ENCODE peak calls at places on chromosome 9, in six cellular contexts. One of them, this sample, is unnamed.

GRCh38 chr9:134625361-134626140 is 16.1 kb upstream of the COL5A1 start:
- DNase-seq in A549: no peak
- DNase-seq in ovary: no peak
- DNase-seq in prostate gland: no peak
- DNase-seq in stomach: no peak
- DNase-seq in tibial nerve: no peak
- DNase-seq in this sample: peak

GRCh38 chr9:28927711-28928110 is 1354.4 kb upstream of the C9orf72 start:
- DNase-seq in ovary: no peak
- DNase-seq in stomach: no peak
- DNase-seq in prostate gland: no peak
- DNase-seq in tibial nerve: no peak
- DNase-seq in A549: peak
- DNase-seq in this sample: no peak

GRCh38 chr9:89095755-89096154 is 82.9 kb downstream of the SHC3 start:
- DNase-seq in stomach: no peak
- DNase-seq in prostate gland: no peak
- DNase-seq in A549: no peak
- DNase-seq in tibial nerve: no peak
- DNase-seq in ovary: no peak
- DNase-seq in this sample: no peak

GRCh38 chr9:134357631-134358025 is 31.4 kb downstream of the RXRA start:
- DNase-seq in stomach: no peak
- DNase-seq in A549: no peak
- DNase-seq in tibial nerve: no peak
- DNase-seq in prostate gland: no peak
- DNase-seq in ovary: no peak
- DNase-seq in this sample: no peak

GRCh38 chr9:103757062-103757461 is 337.0 kb upstream of the SMC2 start:
- DNase-seq in ovary: no peak
- DNase-seq in prostate gland: no peak
- DNase-seq in A549: no peak
- DNase-seq in tibial nerve: no peak
- DNase-seq in stomach: no peak
- DNase-seq in this sample: no peak

GRCh38 chr9:35908484-35909125 is 685 bp upstream of the SPAAR start:
- DNase-seq in ovary: no peak
- DNase-seq in prostate gland: no peak
- DNase-seq in A549: no peak
- DNase-seq in tibial nerve: peak
- DNase-seq in stomach: no peak
- DNase-seq in this sample: no peak

GRCh38 chr9:82535432-82535998 is 527.4 kb downstream of the RASEF start:
- DNase-seq in tibial nerve: no peak
- DNase-seq in A549: no peak
- DNase-seq in ovary: no peak
- DNase-seq in stomach: no peak
- DNase-seq in prostate gland: no peak
- DNase-seq in this sample: no peak

GRCh38 chr9:127053908-127054307 is 68.5 kb downstream of the ANGPTL2 start:
- DNase-seq in ovary: no peak
- DNase-seq in A549: no peak
- DNase-seq in prostate gland: no peak
- DNase-seq in tibial nerve: no peak
- DNase-seq in stomach: no peak
- DNase-seq in this sample: no peak

GRCh38 chr9:136240941-136241340 is 4.7 kb downstream of the QSOX2 start:
- DNase-seq in tibial nerve: no peak
- DNase-seq in ovary: no peak
- DNase-seq in prostate gland: no peak
- DNase-seq in stomach: no peak
- DNase-seq in A549: no peak
- DNase-seq in this sample: no peak

GRCh38 chr9:92724528-92725265 is 39.9 kb downstream of the BICD2 start:
- DNase-seq in tibial nerve: no peak
- DNase-seq in A549: no peak
- DNase-seq in ovary: peak
- DNase-seq in prostate gland: no peak
- DNase-seq in stomach: peak
- DNase-seq in this sample: no peak

GRCh38 chr9:136685792-136686533 is 1.3 kb downstream of the AGPAT2 start:
- DNase-seq in tibial nerve: no peak
- DNase-seq in A549: no peak
- DNase-seq in stomach: no peak
- DNase-seq in prostate gland: no peak
- DNase-seq in ovary: no peak
- DNase-seq in this sample: peak

GRCh38 chr9:110110154-110110553 is 97.8 kb downstream of the C9orf152 start:
- DNase-seq in ovary: no peak
- DNase-seq in A549: no peak
- DNase-seq in prostate gland: no peak
- DNase-seq in stomach: no peak
- DNase-seq in tibial nerve: no peak
- DNase-seq in this sample: no peak

GRCh38 chr9:112864413-112864812 is 26.3 kb downstream of the SLC46A2 start:
- DNase-seq in A549: no peak
- DNase-seq in stomach: no peak
- DNase-seq in ovary: no peak
- DNase-seq in tibial nerve: no peak
- DNase-seq in prostate gland: no peak
- DNase-seq in this sample: no peak

GRCh38 chr9:128098017-128098935 is 29.3 kb downstream of the PTGES2 start:
- DNase-seq in ovary: peak
- DNase-seq in stomach: peak
- DNase-seq in A549: peak
- DNase-seq in tibial nerve: peak
- DNase-seq in prostate gland: peak
- DNase-seq in this sample: peak

GRCh38 chr9:4665357-4665756 is 923 bp downstream of the SPATA6L start:
- DNase-seq in A549: no peak
- DNase-seq in tibial nerve: no peak
- DNase-seq in prostate gland: no peak
- DNase-seq in ovary: no peak
- DNase-seq in stomach: no peak
- DNase-seq in this sample: no peak

GRCh38 chr9:33464045-33464636 is 9.6 kb downstream of the NOL6 start:
- DNase-seq in stomach: no peak
- DNase-seq in ovary: no peak
- DNase-seq in tibial nerve: no peak
- DNase-seq in prostate gland: peak
- DNase-seq in A549: no peak
- DNase-seq in this sample: no peak

GRCh38 chr9:121984726-121985402 is 108.2 kb downstream of the TTLL11 start:
- DNase-seq in prostate gland: no peak
- DNase-seq in stomach: no peak
- DNase-seq in A549: no peak
- DNase-seq in ovary: no peak
- DNase-seq in tibial nerve: no peak
- DNase-seq in this sample: no peak

GRCh38 chr9:110126986-110127864 is 80.7 kb downstream of the C9orf152 start:
- DNase-seq in prostate gland: no peak
- DNase-seq in stomach: peak
- DNase-seq in A549: no peak
- DNase-seq in tibial nerve: peak
- DNase-seq in ovary: peak
- DNase-seq in this sample: peak

GRCh38 chr9:93620881-93621820 is 44.8 kb downstream of the PHF2 start:
- DNase-seq in ovary: no peak
- DNase-seq in tibial nerve: no peak
- DNase-seq in stomach: peak
- DNase-seq in A549: no peak
- DNase-seq in prostate gland: peak
- DNase-seq in this sample: peak

GRCh38 chr9:122213589-122214413 is 15.0 kb downstream of the LHX6 start:
- DNase-seq in tibial nerve: no peak
- DNase-seq in A549: peak
- DNase-seq in ovary: peak
- DNase-seq in stomach: peak
- DNase-seq in prostate gland: no peak
- DNase-seq in this sample: no peak

GRCh38 chr9:4986291-4986690 is 1.2 kb downstream of the JAK2 start:
- DNase-seq in stomach: no peak
- DNase-seq in ovary: no peak
- DNase-seq in A549: no peak
- DNase-seq in tibial nerve: no peak
- DNase-seq in prostate gland: no peak
- DNase-seq in this sample: no peak

GRCh38 chr9:70046274-70047070 is 2.8 kb downstream of the MAMDC2 start:
- DNase-seq in ovary: no peak
- DNase-seq in tibial nerve: no peak
- DNase-seq in prostate gland: peak
- DNase-seq in stomach: no peak
- DNase-seq in A549: no peak
- DNase-seq in this sample: no peak

GRCh38 chr9:3746296-3747275 is 220.8 kb upstream of the RFX3 start:
- DNase-seq in ovary: no peak
- DNase-seq in stomach: no peak
- DNase-seq in prostate gland: no peak
- DNase-seq in tibial nerve: no peak
- DNase-seq in A549: peak
- DNase-seq in this sample: no peak

GRCh38 chr9:3285365-3286161 is 240.2 kb downstream of the RFX3 start:
- DNase-seq in A549: no peak
- DNase-seq in ovary: no peak
- DNase-seq in stomach: no peak
- DNase-seq in prostate gland: no peak
- DNase-seq in tibial nerve: no peak
- DNase-seq in this sample: no peak

GRCh38 chr9:93698140-93698908 is 121.9 kb downstream of the PHF2 start:
- DNase-seq in stomach: no peak
- DNase-seq in tibial nerve: no peak
- DNase-seq in prostate gland: no peak
- DNase-seq in A549: no peak
- DNase-seq in ovary: no peak
- DNase-seq in this sample: no peak

GRCh38 chr9:124869986-124870560 is 8.1 kb downstream of the ARPC5L start:
- DNase-seq in A549: no peak
- DNase-seq in tibial nerve: no peak
- DNase-seq in stomach: peak
- DNase-seq in prostate gland: no peak
- DNase-seq in ovary: no peak
- DNase-seq in this sample: no peak

GRCh38 chr9:95447660-95448420 is 68.9 kb downstream of the PTCH1 start:
- DNase-seq in ovary: no peak
- DNase-seq in A549: no peak
- DNase-seq in tibial nerve: no peak
- DNase-seq in stomach: no peak
- DNase-seq in prostate gland: no peak
- DNase-seq in this sample: no peak
- H3K27ac ChIP-seq in ovary: no peak
- H3K27ac ChIP-seq in A549: no peak
- H3K27ac ChIP-seq in tibial nerve: no peak
- H3K27ac ChIP-seq in stomach: peak
- H3K27ac ChIP-seq in prostate gland: no peak
- H3K27ac ChIP-seq in this sample: no peak

GRCh38 chr9:130260816-130261765 is 4.5 kb upstream of the HMCN2 start:
- DNase-seq in A549: no peak
- DNase-seq in stomach: no peak
- DNase-seq in tibial nerve: no peak
- DNase-seq in prostate gland: no peak
- DNase-seq in ovary: no peak
- DNase-seq in this sample: no peak
- TF ChIP-seq POLR2A in A549: no peak
- TF ChIP-seq POLR2A in stomach: no peak
- TF ChIP-seq POLR2A in tibial nerve: no peak
- TF ChIP-seq POLR2A in prostate gland: no peak
- TF ChIP-seq POLR2A in ovary: no peak
- TF ChIP-seq POLR2A in this sample: no peak

GRCh38 chr9:83976372-83976771 is 3.6 kb downstream of the HNRNPK start:
- DNase-seq in stomach: no peak
- DNase-seq in prostate gland: no peak
- DNase-seq in ovary: no peak
- DNase-seq in tibial nerve: no peak
- DNase-seq in A549: no peak
- DNase-seq in this sample: no peak
- H3K4me3 ChIP-seq in stomach: no peak
- H3K4me3 ChIP-seq in prostate gland: no peak
- H3K4me3 ChIP-seq in ovary: no peak
- H3K4me3 ChIP-seq in tibial nerve: no peak
- H3K4me3 ChIP-seq in A549: no peak
- H3K4me3 ChIP-seq in this sample: no peak

DNA sequence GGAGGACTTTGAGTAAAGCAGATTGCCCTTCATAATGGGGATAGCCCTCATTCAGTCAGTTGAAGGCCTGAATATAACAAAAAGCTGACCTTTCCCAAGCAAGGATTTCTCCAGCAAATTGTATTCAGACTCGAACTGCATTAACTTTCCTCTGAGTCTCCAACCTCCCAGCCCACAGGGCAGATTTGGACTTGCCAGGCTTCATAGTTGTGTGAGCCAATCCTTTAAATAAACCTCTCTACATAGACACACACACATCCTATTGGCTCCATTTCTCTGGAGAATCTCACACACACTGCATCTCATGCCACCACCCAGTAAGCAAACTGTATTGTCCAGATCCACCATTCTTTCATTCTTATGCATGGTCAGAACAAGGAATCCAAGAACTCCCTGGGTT is 225.1 kb downstream of the MPDZ start:
- DNase-seq in A549: no peak
- DNase-seq in prostate gland: no peak
- DNase-seq in stomach: no peak
- DNase-seq in ovary: no peak
- DNase-seq in tibial nerve: no peak
- DNase-seq in this sample: no peak
- H3K27ac ChIP-seq in A549: no peak
- H3K27ac ChIP-seq in prostate gland: no peak
- H3K27ac ChIP-seq in stomach: no peak
- H3K27ac ChIP-seq in ovary: no peak
- H3K27ac ChIP-seq in tibial nerve: no peak
- H3K27ac ChIP-seq in this sample: no peak

DNA sequence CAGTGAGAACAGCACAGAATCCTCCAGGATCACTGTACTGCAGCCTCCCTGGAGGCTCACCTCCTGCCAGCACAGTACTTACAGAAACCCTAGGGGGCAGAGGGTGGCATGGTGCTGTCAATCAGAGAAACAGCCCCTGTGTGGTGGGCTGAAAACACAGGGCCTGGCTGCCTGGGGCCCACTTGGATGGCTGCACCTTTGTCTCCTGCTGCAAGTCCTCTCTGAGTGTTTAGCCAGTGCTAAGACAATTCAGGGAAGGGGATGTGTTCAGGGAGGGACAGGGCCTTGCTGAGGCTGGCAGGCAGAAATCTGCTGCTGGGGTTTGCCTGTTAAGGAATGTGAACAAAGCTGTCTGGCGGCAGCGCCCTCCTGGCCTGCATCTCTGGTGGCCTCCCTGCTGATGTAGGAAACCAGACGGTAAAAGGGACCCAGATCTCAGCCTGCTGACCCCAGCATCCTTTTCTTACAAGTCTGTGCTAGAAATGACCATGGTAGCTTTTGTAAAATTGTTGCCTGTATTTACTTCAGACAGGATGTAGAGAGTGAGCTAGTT is 39.5 kb downstream of the PRRC2B start:
- DNase-seq in tibial nerve: no peak
- DNase-seq in stomach: no peak
- DNase-seq in prostate gland: no peak
- DNase-seq in A549: no peak
- DNase-seq in ovary: no peak
- DNase-seq in this sample: no peak
- TF ChIP-seq POLR2A in tibial nerve: no peak
- TF ChIP-seq POLR2A in stomach: no peak
- TF ChIP-seq POLR2A in prostate gland: no peak
- TF ChIP-seq POLR2A in A549: no peak
- TF ChIP-seq POLR2A in ovary: no peak
- TF ChIP-seq POLR2A in this sample: no peak

This sample was measured in right lobe of liver.